ENCODE peak calls at places on chromosomes 16 and 17, in six cellular contexts. One of them, this sample, is unnamed.

GRCh38 chr16:70252355-70252988 is 732 bp upstream of the EXOSC6 start:
- DNase-seq in HEK293T: peak; percentile 68
- DNase-seq in LoVo: no peak
- DNase-seq in AML-193: no peak
- DNase-seq in T follicular helper cell: no peak
- DNase-seq in stimulated activated CD4-positive, alpha-beta T cell treated with anti-CD3 and anti-CD28 coated beads, Interleukin-1b, Interleukin-23, amount 100 ng/mL, for 48 hours: peak; percentile 31
- DNase-seq in this sample: peak; percentile 30

GRCh38 chr17:70183508-70183907 is 14.2 kb downstream of the KCNJ2 start:
- DNase-seq in HEK293T: no peak
- DNase-seq in LoVo: no peak
- DNase-seq in AML-193: no peak
- DNase-seq in T follicular helper cell: no peak
- DNase-seq in stimulated activated CD4-positive, alpha-beta T cell treated with anti-CD3 and anti-CD28 coated beads, Interleukin-1b, Interleukin-23, amount 100 ng/mL, for 48 hours: no peak
- DNase-seq in this sample: no peak

GRCh38 chr16:50644730-50645129 is 36.4 kb downstream of the SNX20 start:
- DNase-seq in HEK293T: no peak
- DNase-seq in LoVo: no peak
- DNase-seq in AML-193: peak; percentile 6
- DNase-seq in T follicular helper cell: no peak
- DNase-seq in stimulated activated CD4-positive, alpha-beta T cell treated with anti-CD3 and anti-CD28 coated beads, Interleukin-1b, Interleukin-23, amount 100 ng/mL, for 48 hours: peak; percentile 39
- DNase-seq in this sample: no peak

GRCh38 chr17:52030096-52030495 is 128.4 kb downstream of the CA10 start:
- DNase-seq in HEK293T: no peak
- DNase-seq in LoVo: no peak
- DNase-seq in AML-193: no peak
- DNase-seq in T follicular helper cell: no peak
- DNase-seq in stimulated activated CD4-positive, alpha-beta T cell treated with anti-CD3 and anti-CD28 coated beads, Interleukin-1b, Interleukin-23, amount 100 ng/mL, for 48 hours: no peak
- DNase-seq in this sample: no peak

GRCh38 chr16:58442547-58442946 is 50.3 kb downstream of the GINS3 start:
- DNase-seq in HEK293T: no peak
- DNase-seq in LoVo: no peak
- DNase-seq in AML-193: no peak
- DNase-seq in T follicular helper cell: no peak
- DNase-seq in stimulated activated CD4-positive, alpha-beta T cell treated with anti-CD3 and anti-CD28 coated beads, Interleukin-1b, Interleukin-23, amount 100 ng/mL, for 48 hours: no peak
- DNase-seq in this sample: no peak

GRCh38 chr16:89044394-89045180 is 49.1 kb upstream of the ACSF3 start:
- DNase-seq in HEK293T: no peak
- DNase-seq in LoVo: no peak
- DNase-seq in AML-193: no peak
- DNase-seq in T follicular helper cell: no peak
- DNase-seq in stimulated activated CD4-positive, alpha-beta T cell treated with anti-CD3 and anti-CD28 coated beads, Interleukin-1b, Interleukin-23, amount 100 ng/mL, for 48 hours: no peak
- DNase-seq in this sample: no peak

GRCh38 chr17:2214887-2215615 is 88.5 kb downstream of the SMG6 start:
- DNase-seq in HEK293T: no peak
- DNase-seq in LoVo: no peak
- DNase-seq in AML-193: no peak
- DNase-seq in T follicular helper cell: no peak
- DNase-seq in stimulated activated CD4-positive, alpha-beta T cell treated with anti-CD3 and anti-CD28 coated beads, Interleukin-1b, Interleukin-23, amount 100 ng/mL, for 48 hours: no peak
- DNase-seq in this sample: no peak

GRCh38 chr16:22623351-22623781 is 112.7 kb downstream of the NPIPB5 start:
- DNase-seq in HEK293T: no peak
- DNase-seq in LoVo: peak; percentile 34
- DNase-seq in AML-193: no peak
- DNase-seq in T follicular helper cell: no peak
- DNase-seq in stimulated activated CD4-positive, alpha-beta T cell treated with anti-CD3 and anti-CD28 coated beads, Interleukin-1b, Interleukin-23, amount 100 ng/mL, for 48 hours: no peak
- DNase-seq in this sample: no peak

GRCh38 chr16:50245417-50246298 is 20.7 kb upstream of the ADCY7 start:
- DNase-seq in HEK293T: peak; percentile 68
- DNase-seq in LoVo: peak; percentile 88
- DNase-seq in AML-193: no peak
- DNase-seq in T follicular helper cell: no peak
- DNase-seq in stimulated activated CD4-positive, alpha-beta T cell treated with anti-CD3 and anti-CD28 coated beads, Interleukin-1b, Interleukin-23, amount 100 ng/mL, for 48 hours: peak; percentile 79
- DNase-seq in this sample: peak; percentile 81

GRCh38 chr16:55480228-55480655 is 1.2 kb downstream of the MMP2 start:
- DNase-seq in HEK293T: no peak
- DNase-seq in LoVo: no peak
- DNase-seq in AML-193: no peak
- DNase-seq in T follicular helper cell: no peak
- DNase-seq in stimulated activated CD4-positive, alpha-beta T cell treated with anti-CD3 and anti-CD28 coated beads, Interleukin-1b, Interleukin-23, amount 100 ng/mL, for 48 hours: no peak
- DNase-seq in this sample: no peak

GRCh38 chr17:31916496-31917064 is 15.1 kb upstream of the UTP6 start:
- DNase-seq in HEK293T: no peak
- DNase-seq in LoVo: no peak
- DNase-seq in AML-193: no peak
- DNase-seq in T follicular helper cell: no peak
- DNase-seq in stimulated activated CD4-positive, alpha-beta T cell treated with anti-CD3 and anti-CD28 coated beads, Interleukin-1b, Interleukin-23, amount 100 ng/mL, for 48 hours: no peak
- DNase-seq in this sample: no peak

GRCh38 chr16:1745181-1745899 is 26.0 kb downstream of the NME3 start:
- DNase-seq in HEK293T: no peak
- DNase-seq in LoVo: no peak
- DNase-seq in AML-193: no peak
- DNase-seq in T follicular helper cell: no peak
- DNase-seq in stimulated activated CD4-positive, alpha-beta T cell treated with anti-CD3 and anti-CD28 coated beads, Interleukin-1b, Interleukin-23, amount 100 ng/mL, for 48 hours: no peak
- DNase-seq in this sample: no peak

GRCh38 chr17:45809484-45809883 is 25.4 kb downstream of the CRHR1 start:
- DNase-seq in HEK293T: no peak
- DNase-seq in LoVo: no peak
- DNase-seq in AML-193: no peak
- DNase-seq in T follicular helper cell: no peak
- DNase-seq in stimulated activated CD4-positive, alpha-beta T cell treated with anti-CD3 and anti-CD28 coated beads, Interleukin-1b, Interleukin-23, amount 100 ng/mL, for 48 hours: no peak
- DNase-seq in this sample: no peak

GRCh38 chr16:68368602-68368944 is 57.8 kb downstream of the PRMT7 start:
- DNase-seq in HEK293T: no peak
- DNase-seq in LoVo: no peak
- DNase-seq in AML-193: no peak
- DNase-seq in T follicular helper cell: no peak
- DNase-seq in stimulated activated CD4-positive, alpha-beta T cell treated with anti-CD3 and anti-CD28 coated beads, Interleukin-1b, Interleukin-23, amount 100 ng/mL, for 48 hours: no peak
- DNase-seq in this sample: no peak

GRCh38 chr16:10967981-10968380 is 23.6 kb downstream of the CLEC16A start:
- DNase-seq in HEK293T: no peak
- DNase-seq in LoVo: no peak
- DNase-seq in AML-193: no peak
- DNase-seq in T follicular helper cell: no peak
- DNase-seq in stimulated activated CD4-positive, alpha-beta T cell treated with anti-CD3 and anti-CD28 coated beads, Interleukin-1b, Interleukin-23, amount 100 ng/mL, for 48 hours: no peak
- DNase-seq in this sample: no peak

GRCh38 chr17:40883960-40884359 is 1.1 kb downstream of the KRT20 start:
- DNase-seq in HEK293T: no peak
- DNase-seq in LoVo: peak; percentile 19
- DNase-seq in AML-193: no peak
- DNase-seq in T follicular helper cell: no peak
- DNase-seq in stimulated activated CD4-positive, alpha-beta T cell treated with anti-CD3 and anti-CD28 coated beads, Interleukin-1b, Interleukin-23, amount 100 ng/mL, for 48 hours: no peak
- DNase-seq in this sample: no peak

GRCh38 chr16:10949424-10949970 is 5.1 kb downstream of the CLEC16A start:
- DNase-seq in HEK293T: no peak
- DNase-seq in LoVo: peak; percentile 19
- DNase-seq in AML-193: peak; percentile 87
- DNase-seq in T follicular helper cell: peak; percentile 26
- DNase-seq in stimulated activated CD4-positive, alpha-beta T cell treated with anti-CD3 and anti-CD28 coated beads, Interleukin-1b, Interleukin-23, amount 100 ng/mL, for 48 hours: peak; percentile 62
- DNase-seq in this sample: peak; percentile 42

GRCh38 chr16:49601541-49601940 is 227.9 kb downstream of the C16orf78 start:
- DNase-seq in HEK293T: no peak
- DNase-seq in LoVo: no peak
- DNase-seq in AML-193: no peak
- DNase-seq in T follicular helper cell: no peak
- DNase-seq in stimulated activated CD4-positive, alpha-beta T cell treated with anti-CD3 and anti-CD28 coated beads, Interleukin-1b, Interleukin-23, amount 100 ng/mL, for 48 hours: no peak
- DNase-seq in this sample: no peak

GRCh38 chr17:8007836-8008235 is 5.4 kb downstream of the GUCY2D start:
- DNase-seq in HEK293T: no peak
- DNase-seq in LoVo: no peak
- DNase-seq in AML-193: no peak
- DNase-seq in T follicular helper cell: no peak
- DNase-seq in stimulated activated CD4-positive, alpha-beta T cell treated with anti-CD3 and anti-CD28 coated beads, Interleukin-1b, Interleukin-23, amount 100 ng/mL, for 48 hours: no peak
- DNase-seq in this sample: no peak

GRCh38 chr16:11389631-11390565 is 44.6 kb downstream of the RMI2 start:
- DNase-seq in HEK293T: no peak
- DNase-seq in LoVo: no peak
- DNase-seq in AML-193: peak; percentile 18
- DNase-seq in T follicular helper cell: no peak
- DNase-seq in stimulated activated CD4-positive, alpha-beta T cell treated with anti-CD3 and anti-CD28 coated beads, Interleukin-1b, Interleukin-23, amount 100 ng/mL, for 48 hours: no peak
- DNase-seq in this sample: no peak

GRCh38 chr16:1169285-1170075 is 16.6 kb downstream of the CACNA1H start:
- DNase-seq in HEK293T: no peak
- DNase-seq in LoVo: no peak
- DNase-seq in AML-193: no peak
- DNase-seq in T follicular helper cell: no peak
- DNase-seq in stimulated activated CD4-positive, alpha-beta T cell treated with anti-CD3 and anti-CD28 coated beads, Interleukin-1b, Interleukin-23, amount 100 ng/mL, for 48 hours: no peak
- DNase-seq in this sample: no peak

GRCh38 chr17:66790476-66791061 is 44.3 kb upstream of the CACNG5 start:
- DNase-seq in HEK293T: no peak
- DNase-seq in LoVo: no peak
- DNase-seq in AML-193: no peak
- DNase-seq in T follicular helper cell: no peak
- DNase-seq in stimulated activated CD4-positive, alpha-beta T cell treated with anti-CD3 and anti-CD28 coated beads, Interleukin-1b, Interleukin-23, amount 100 ng/mL, for 48 hours: no peak
- DNase-seq in this sample: no peak

GRCh38 chr17:72687941-72688340 is 404.5 kb downstream of the SLC39A11 start:
- DNase-seq in HEK293T: no peak
- DNase-seq in LoVo: no peak
- DNase-seq in AML-193: no peak
- DNase-seq in T follicular helper cell: no peak
- DNase-seq in stimulated activated CD4-positive, alpha-beta T cell treated with anti-CD3 and anti-CD28 coated beads, Interleukin-1b, Interleukin-23, amount 100 ng/mL, for 48 hours: no peak
- DNase-seq in this sample: no peak

This sample was measured in A549.